ENCODE peak calls at places on chromosomes 11 and 22, in five cellular contexts. P, G, M, B and Z are unnamed samples.

GRCh38 chr22:33465554-33465953 is 407.4 kb upstream of the SYN3 start:
- DNase-seq in M (no peak), B (no peak), P (no peak), G (no peak), Z (peak; percentile 27)

GRCh38 chr11:3086671-3087150 is 29.5 kb upstream of the CARS1 start:
- DNase-seq in M (no peak), G (no peak), B (no peak), P (no peak), Z (no peak)

GRCh38 chr11:70128435-70128906 is 50.4 kb downstream of the ANO1 start:
- DNase-seq in P (no peak), G (peak; percentile 49), M (no peak), B (no peak), Z (peak; percentile 8)

GRCh38 chr22:26702906-26703830 is 45.8 kb downstream of the MIAT start:
- DNase-seq in G (no peak), B (peak; percentile 90), M (no peak), P (no peak), Z (peak; percentile 49)

GRCh38 chr22:35070451-35071093 is 4.6 kb downstream of the ISX start:
- DNase-seq in G (no peak), P (no peak), M (no peak), B (no peak), Z (no peak)

GRCh38 chr22:40583058-40583741 is 53.3 kb downstream of the MRTFA start:
- DNase-seq in M (no peak), P (no peak), G (no peak), B (no peak), Z (no peak)

GRCh38 chr11:86228967-86229330 is 15.6 kb upstream of the EED start:
- DNase-seq in B (no peak), P (no peak), M (no peak), G (no peak), Z (no peak)

GRCh38 chr11:93197383-93198220 is at the start of gene SLC36A4:
- DNase-seq in M (peak; percentile 89), G (peak; percentile 97), B (peak; percentile 97), P (peak; percentile 98), Z (peak; percentile 98)

GRCh38 chr11:33802414-33802950 is 28.2 kb upstream of the FBXO3 start:
- DNase-seq in M (peak; percentile 88), B (peak; percentile 88), P (no peak), G (peak; percentile 97), Z (peak; percentile 82)

GRCh38 chr11:20031155-20032001 is 128.9 kb downstream of the DBX1 start:
- DNase-seq in M (no peak), P (no peak), B (peak; percentile 95), G (peak; percentile 62), Z (peak; percentile 97)

GRCh38 chr11:61270354-61271070 is 24.6 kb downstream of the VWCE start:
- DNase-seq in G (no peak), B (peak; percentile 76), M (no peak), P (no peak), Z (peak; percentile 54)

GRCh38 chr22:20091690-20092476 is 11.8 kb downstream of the DGCR8 start:
- DNase-seq in P (no peak), G (no peak), M (no peak), B (no peak), Z (no peak)

GRCh38 chr11:93737904-93738612 is 3.2 kb downstream of the TAF1D start:
- DNase-seq in M (no peak), G (no peak), P (no peak), B (peak; percentile 18), Z (no peak)

GRCh38 chr11:82823635-82824614 is 76.3 kb downstream of the PRCP start:
- DNase-seq in P (no peak), M (no peak), G (no peak), B (no peak), Z (no peak)

GRCh38 chr11:13318498-13319295 is 41.1 kb downstream of the BMAL1 start:
- DNase-seq in G (no peak), P (no peak), M (no peak), B (no peak), Z (no peak)

GRCh38 chr11:116457336-116458007 is 315.3 kb downstream of the BUD13 start:
- DNase-seq in M (peak; percentile 94), G (no peak), P (no peak), B (no peak), Z (no peak)

GRCh38 chr22:36234919-36235318 is 4.4 kb downstream of the APOL2 start:
- DNase-seq in B (no peak), G (no peak), M (no peak), P (no peak), Z (no peak)

GRCh38 chr11:26849009-26849408 is 127.1 kb upstream of the SLC5A12 start:
- DNase-seq in G (no peak), B (no peak), M (no peak), P (no peak), Z (peak; percentile 61)

GRCh38 chr22:19035474-19036228 is 86.6 kb downstream of the DGCR2 start:
- DNase-seq in P (no peak), B (no peak), M (peak; percentile 68), G (peak; percentile 74), Z (no peak)

GRCh38 chr22:19523240-19524169 is 705 bp downstream of the CLDN5 start:
- DNase-seq in P (no peak), G (peak; percentile 86), B (peak; percentile 9), M (no peak), Z (peak; percentile 23)

GRCh38 chr11:125036933-125037332 is 26.2 kb upstream of the SLC37A2 start:
- DNase-seq in M (no peak), B (peak; percentile 98), P (no peak), G (no peak), Z (peak; percentile 73)

GRCh38 chr11:77147668-77148321 is 19.7 kb downstream of the MYO7A start:
- DNase-seq in G (peak; percentile 81), M (peak; percentile 85), B (no peak), P (no peak), Z (no peak)

GRCh38 chr22:38878001-38878400 is 6.0 kb upstream of the CBX6 start:
- DNase-seq in G (no peak), P (no peak), B (no peak), M (no peak), Z (no peak)

GRCh38 chr11:111582163-111582562 is 20.1 kb upstream of the SIK2 start:
- DNase-seq in P (peak; percentile 50), B (no peak), G (no peak), M (no peak), Z (peak; percentile 43)

GRCh38 chr22:43501951-43502874 is 90.4 kb downstream of the MPPED1 start:
- DNase-seq in G (no peak), M (no peak), B (no peak), P (no peak), Z (no peak)

GRCh38 chr11:64900263-64900678 is 16.7 kb downstream of the ATG2A start:
- DNase-seq in G (no peak), M (no peak), P (no peak), B (peak; percentile 13), Z (no peak)

GRCh38 chr11:1307998-1308744 is 1.3 kb downstream of the TOLLIP start:
- DNase-seq in P (no peak), B (peak; percentile 22), G (no peak), M (no peak), Z (peak; percentile 33)

GRCh38 chr11:71420455-71421241 is 27.5 kb downstream of the DHCR7 start:
- DNase-seq in M (peak; percentile 68), P (no peak), G (peak; percentile 88), B (peak; percentile 55), Z (peak; percentile 42)

GRCh38 chr11:122424636-122425035 is 230.9 kb upstream of the UBASH3B start:
- DNase-seq in M (no peak), P (no peak), B (no peak), G (no peak), Z (no peak)

GRCh38 chr11:44771252-44771734 is 44.5 kb downstream of the TSPAN18 start:
- DNase-seq in G (no peak), M (no peak), B (no peak), P (no peak), Z (no peak)
- TF ChIP-seq CTCF in G (no peak), M (no peak), B (no peak), P (no peak), Z (no peak)

DNA sequence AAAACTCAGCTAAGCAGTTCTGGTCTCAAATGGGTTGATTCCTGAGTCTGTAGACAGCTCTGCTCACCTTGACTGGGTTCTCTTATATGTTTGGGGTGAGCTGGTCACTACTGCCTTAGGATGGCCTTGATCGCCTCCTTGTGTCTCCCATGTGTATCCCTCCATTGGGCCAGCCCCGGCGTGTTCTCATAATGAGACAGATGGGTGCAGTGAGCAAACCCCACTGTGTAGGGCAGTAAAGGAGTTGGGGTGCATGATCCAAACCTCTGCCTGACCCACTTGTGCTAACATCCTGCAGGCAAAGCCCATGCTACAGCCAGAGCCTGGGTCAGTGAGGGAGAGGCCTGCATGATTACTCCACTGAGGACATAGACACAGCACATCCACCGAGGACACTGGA is 657.6 kb downstream of the BRD1 start:
- DNase-seq in B (no peak), G (no peak), P (no peak), M (peak; percentile 62), Z (no peak)
- TF ChIP-seq CTCF in B (no peak), G (no peak), P (no peak), M (peak; percentile 70), Z (no peak)

GRCh38 chr11:22666700-22667439 is 459 bp downstream of the GAS2 start:
- DNase-seq in G (peak; percentile 84), B (no peak), M (peak; percentile 60), P (no peak), Z (no peak)
- TF ChIP-seq CTCF in G (no peak), B (no peak), M (peak; percentile 1), P (no peak), Z (no peak)

GRCh38 chr11:115324569-115325432 is 179.4 kb downstream of the CADM1 start:
- DNase-seq in B (peak; percentile 75), P (no peak), G (peak; percentile 89), M (peak; percentile 22), Z (peak; percentile 61)

GRCh38 chr11:115322553-115323203 is 181.5 kb downstream of the CADM1 start:
- DNase-seq in M (no peak), B (no peak), G (no peak), P (no peak), Z (no peak)

GRCh38 chr11:115325523-115325922 is 178.7 kb downstream of the CADM1 start:
- DNase-seq in P (no peak), G (no peak), B (no peak), M (no peak), Z (no peak)

GRCh38 chr11:115317428-115318185 is 186.6 kb downstream of the CADM1 start:
- DNase-seq in P (no peak), M (no peak), G (no peak), B (peak; percentile 52), Z (peak; percentile 5)

DNA sequence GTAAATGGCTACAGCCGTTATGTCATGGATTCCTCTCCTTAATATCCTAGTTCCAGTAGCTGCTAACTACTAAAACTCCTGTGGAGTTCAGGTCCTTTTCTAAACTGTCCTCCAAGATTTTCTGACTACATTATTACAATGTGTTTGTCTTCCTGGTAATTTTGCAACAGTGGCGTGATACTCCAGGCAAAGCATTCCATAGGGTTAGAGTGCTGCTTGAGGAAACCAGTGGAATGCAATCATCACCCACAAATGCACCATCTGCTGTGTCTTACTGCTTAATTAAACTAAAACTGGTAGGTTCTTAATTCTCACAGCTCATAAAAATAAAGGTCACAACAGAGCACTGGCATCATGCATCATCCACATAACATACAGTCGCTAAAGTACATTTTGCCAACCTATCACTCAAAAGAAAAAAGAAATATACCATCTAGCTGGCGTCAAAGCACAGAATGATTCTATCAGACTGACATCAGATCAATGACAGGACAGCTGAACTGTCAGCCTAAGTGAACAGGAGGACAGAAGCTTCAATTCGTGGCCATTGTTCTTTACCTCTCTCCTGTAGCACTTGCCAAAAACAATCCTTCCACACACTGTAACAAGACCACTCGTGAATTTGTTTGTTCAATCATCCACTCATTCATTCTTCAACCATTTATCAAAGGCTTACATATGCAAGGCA is 182.5 kb downstream of the CADM1 start:
- DNase-seq in G (no peak), B (peak; percentile 52), M (no peak), P (no peak), Z (peak; percentile 65)
- TF ChIP-seq CTCF in G (no peak), B (no peak), M (no peak), P (no peak), Z (no peak)